ENCODE peak calls at places on chromosomes 11 and 22, in four cellular contexts. N is activated effector memory CD4-positive, alpha-beta T cell treated with anti-CD3 and anti-CD28 coated beads, Interleukin-2, amount 50 U/mL, for 16 hours; U is activated CD4-positive, alpha-beta T cell treated with anti-CD3 and anti-CD28 coated beads, Interleukin-2, amount 50 U/mL, for 1 hour; W is Peyer's patch. T is an unnamed sample.

GRCh38 chr11:11440149-11440548 is 87.1 kb upstream of the CSNK2A3 start:
- DNase-seq in N (no peak), U (no peak), W (no peak), T (no peak)

GRCh38 chr11:101686514-101686913 is 102.7 kb upstream of the TRPC6 start:
- DNase-seq in N (no peak), U (no peak), W (no peak), T (no peak)

GRCh38 chr11:69397732-69398131 is 83.7 kb upstream of the LINC01488 start:
- DNase-seq in N (no peak), U (no peak), W (no peak), T (no peak)

GRCh38 chr11:61266602-61267001 is 25.6 kb downstream of the PGA5 start:
- DNase-seq in N (no peak), U (no peak), W (no peak), T (peak)

GRCh38 chr11:50187220-50187619 is 154.5 kb downstream of the OR4C45 start:
- DNase-seq in N (no peak), U (no peak), W (no peak), T (no peak)

GRCh38 chr22:21972293-21972779 is 10.3 kb downstream of the TOP3B start:
- DNase-seq in N (peak), U (peak), W (peak), T (peak)

GRCh38 chr22:37229805-37230672 is 14.0 kb downstream of the RAC2 start:
- DNase-seq in N (peak), U (peak), W (peak), T (peak)

GRCh38 chr11:35365961-35366360 is 53.4 kb downstream of the SLC1A2 start:
- DNase-seq in N (no peak), U (no peak), W (no peak), T (no peak)

GRCh38 chr11:10499452-10500262 is 41.3 kb downstream of the RNF141 start:
- DNase-seq in N (no peak), U (no peak), W (peak), T (no peak)

GRCh38 chr11:72823105-72823804 is 9.0 kb downstream of the ATG16L2 start:
- DNase-seq in N (no peak), U (no peak), W (no peak), T (no peak)

GRCh38 chr11:17519031-17519430 is 25.2 kb downstream of the USH1C start:
- DNase-seq in N (no peak), U (no peak), W (no peak), T (no peak)

GRCh38 chr11:34627197-34627596 is 6.3 kb downstream of the EHF start:
- DNase-seq in N (no peak), U (no peak), W (no peak), T (no peak)